ENCODE peak calls at places on chromosomes 3 and 15, in seven cellular contexts. Q is nephron progenitor cell, U is AG10803, K is AG09309, E is H9, Z is K562, J is mesothelial cell of epicardium. S is an unnamed sample.

GRCh38 chr3:172461530-172462138 is 13.4 kb upstream of the GHSR start:
- DNase-seq in Q (no peak), U (peak), K (no peak), E (no peak), Z (peak), J (no peak), S (no peak)

GRCh38 chr15:32903591-32903990 is 185.8 kb downstream of the GREM1 start:
- DNase-seq in Q (no peak), U (no peak), K (no peak), E (no peak), Z (no peak), J (no peak), S (no peak)

GRCh38 chr3:123343296-123344174 is 105.4 kb downstream of the ADCY5 start:
- DNase-seq in Q (no peak), U (no peak), K (no peak), E (no peak), Z (no peak), J (no peak), S (no peak)

GRCh38 chr3:100158877-100159563 is 44.7 kb upstream of the FILIP1L start:
- DNase-seq in Q (no peak), U (peak), K (no peak), E (no peak), Z (no peak), J (no peak), S (no peak)

GRCh38 chr3:196120291-196120951 is 38.5 kb upstream of the TFRC start:
- DNase-seq in Q (no peak), U (no peak), K (no peak), E (no peak), Z (no peak), J (no peak), S (no peak)

GRCh38 chr15:101242160-101242998 is 9.5 kb downstream of the CHSY1 start:
- DNase-seq in Q (no peak), U (peak), K (no peak), E (no peak), Z (no peak), J (no peak), S (peak)

GRCh38 chr15:96218623-96219465 is 111.7 kb upstream of the NR2F2 start:
- DNase-seq in Q (no peak), U (peak), K (no peak), E (no peak), Z (no peak), J (no peak), S (no peak)

GRCh38 chr3:30689202-30689641 is 82.8 kb downstream of the TGFBR2 start:
- DNase-seq in Q (no peak), U (peak), K (peak), E (no peak), Z (no peak), J (no peak), S (no peak)

GRCh38 chr3:118683636-118684035 is 351.0 kb downstream of the IGSF11 start:
- DNase-seq in Q (no peak), U (no peak), K (no peak), E (no peak), Z (no peak), J (no peak), S (no peak)

DNA sequence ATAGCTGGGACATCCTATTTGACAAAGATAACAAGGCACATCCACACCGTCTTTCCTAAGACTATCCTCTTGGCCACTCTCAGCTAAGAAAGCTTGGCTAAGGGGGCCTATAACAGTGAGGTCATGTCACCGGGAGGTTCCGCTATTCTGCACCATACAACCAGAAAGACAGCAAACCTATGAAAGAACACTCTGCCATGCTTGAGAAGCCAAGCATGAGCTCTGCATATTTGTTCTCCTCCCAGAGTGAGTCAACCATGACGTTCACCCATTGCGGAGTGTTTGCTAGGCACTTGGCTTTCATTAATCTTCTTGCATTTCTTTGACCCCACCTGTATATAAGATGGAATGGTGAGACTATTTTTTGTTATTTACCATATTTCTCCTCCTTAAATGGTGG is 141.2 kb downstream of the GMNC start:
- DNase-seq in Q (peak), U (no peak), K (no peak), E (no peak), Z (no peak), J (no peak), S (no peak)
- TF ChIP-seq CTCF in Q (no peak), U (no peak), K (no peak), E (no peak), Z (no peak), J (no peak), S (no peak)

GRCh38 chr3:148990211-148990610 is 1.1 kb upstream of the GYG1 start:
- DNase-seq in Q (no peak), U (no peak), K (no peak), E (no peak), Z (no peak), J (no peak), S (no peak)

GRCh38 chr3:148992027-148992634 is 791 bp downstream of the GYG1 start:
- DNase-seq in Q (peak), U (peak), K (no peak), E (peak), Z (no peak), J (peak), S (peak)

GRCh38 chr3:148992635-148993230 is 1.4 kb downstream of the GYG1 start:
- DNase-seq in Q (no peak), U (no peak), K (no peak), E (no peak), Z (no peak), J (no peak), S (no peak)

DNA sequence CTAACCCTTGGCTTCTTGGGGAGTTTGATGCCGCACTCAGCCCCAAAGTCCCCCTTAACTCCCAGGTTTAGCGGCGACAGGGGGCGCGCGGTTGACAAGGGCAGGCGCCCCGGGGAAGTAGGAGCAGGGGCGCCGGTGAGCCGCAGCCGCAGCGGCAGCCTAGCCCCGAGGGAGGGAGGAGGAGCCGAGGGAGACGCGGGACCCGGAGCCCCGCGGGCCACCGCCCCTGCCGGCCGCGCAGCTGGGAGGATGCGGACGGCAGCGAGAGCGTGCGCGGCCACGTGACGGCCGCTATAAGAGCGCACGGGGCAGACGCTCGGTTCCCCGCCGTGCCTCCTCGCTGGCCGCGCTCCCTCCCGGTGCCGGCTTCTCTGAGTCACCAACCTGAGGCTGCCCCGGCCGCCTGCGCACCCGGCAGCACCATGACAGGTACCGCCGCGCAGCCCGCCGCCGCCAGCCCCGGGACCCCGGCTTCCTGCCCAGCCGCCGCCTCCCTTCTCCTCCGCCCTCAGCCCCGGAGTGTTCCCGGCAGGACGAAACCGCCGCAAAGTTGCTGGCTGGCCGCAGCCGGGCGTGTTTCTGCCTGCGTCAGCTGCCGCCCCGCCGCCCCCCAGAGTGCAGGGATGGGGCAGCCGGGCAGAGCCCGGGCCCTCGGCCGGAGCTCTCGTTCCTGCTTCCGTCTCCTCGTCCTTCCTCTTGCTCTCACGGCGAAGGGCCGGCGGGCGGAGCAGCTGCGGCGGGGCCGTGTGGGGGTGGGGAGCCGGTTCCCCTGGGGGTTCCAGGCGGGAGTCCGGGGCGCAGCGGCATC is at the start of gene GYG1:
- DNase-seq in Q (peak), U (peak), K (peak), E (peak), Z (peak), J (peak), S (peak)
- TF ChIP-seq CTCF in Q (peak), U (no peak), K (peak), E (peak), Z (peak), J (no peak), S (peak)

DNA sequence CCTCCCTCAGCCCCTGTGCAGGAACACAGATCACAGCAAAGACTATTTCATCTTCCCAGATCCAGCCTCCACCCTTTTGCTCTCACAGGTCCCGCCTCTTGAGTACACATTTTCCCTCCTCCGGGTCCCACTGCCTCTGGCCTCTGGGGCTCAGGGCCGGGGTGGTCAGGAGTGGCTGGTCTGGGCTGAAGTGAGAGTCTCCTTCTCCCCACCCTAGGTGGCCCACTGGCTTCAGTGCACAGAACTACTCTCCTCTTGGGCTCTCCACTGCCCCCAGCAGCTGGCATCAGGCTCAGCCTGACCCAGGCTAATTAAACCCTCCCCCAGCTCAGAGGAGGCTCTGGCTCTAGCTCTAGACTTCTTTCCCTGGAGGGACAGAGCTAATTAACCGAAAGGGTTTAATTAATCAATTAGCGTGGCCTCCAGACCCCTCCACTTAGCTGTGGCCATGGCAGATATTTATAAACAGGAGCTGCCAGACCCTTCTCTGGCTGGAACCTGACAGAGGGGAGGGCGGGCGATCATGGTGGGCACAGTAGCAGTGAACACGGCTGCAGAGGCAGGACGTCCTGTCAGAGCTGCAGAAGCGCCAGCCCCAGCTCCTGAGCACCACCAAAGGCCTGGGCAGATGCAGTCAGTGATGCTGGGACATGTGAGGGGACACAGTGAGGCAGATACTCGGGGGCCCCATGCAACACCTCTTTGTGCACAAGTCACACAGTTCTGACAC is 15.1 kb downstream of the DUSP7 start:
- DNase-seq in Q (peak), U (no peak), K (no peak), E (peak), Z (peak), J (no peak), S (no peak)
- TF ChIP-seq CTCF in Q (no peak), U (peak), K (peak), E (peak), Z (peak), J (no peak), S (peak)

DNA sequence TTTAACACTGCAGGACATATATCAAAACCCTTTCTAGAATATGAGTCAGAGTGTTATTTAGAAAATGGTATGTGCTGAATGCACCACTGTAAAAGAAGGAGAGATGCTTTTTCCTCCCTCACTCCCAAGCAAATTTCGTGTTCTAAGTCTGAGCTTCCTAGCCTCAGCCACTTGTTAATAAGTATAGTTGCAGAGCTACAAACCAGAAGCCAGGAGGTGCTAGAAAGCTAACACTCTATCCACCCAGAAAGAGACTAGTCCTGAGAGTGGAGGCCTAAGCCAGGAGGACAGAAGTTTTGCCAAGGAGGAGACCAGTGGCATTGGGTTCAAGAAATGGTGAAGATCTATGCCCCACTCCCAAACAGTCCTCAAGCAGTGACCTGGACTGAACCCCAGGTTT is 40.5 kb upstream of the GYG1 start:
- DNase-seq in Q (no peak), U (no peak), K (no peak), E (no peak), Z (no peak), J (no peak), S (no peak)
- TF ChIP-seq CTCF in Q (no peak), U (peak), K (peak), E (peak), Z (peak), J (no peak), S (peak)

GRCh38 chr3:64928683-64929082 is 240.9 kb upstream of the ADAMTS9 start:
- DNase-seq in Q (no peak), U (no peak), K (no peak), E (no peak), Z (no peak), J (no peak), S (no peak)
- TF ChIP-seq CTCF in Q (no peak), U (no peak), K (no peak), E (peak), Z (no peak), J (no peak), S (no peak)

GRCh38 chr15:48393650-48394049 is 62.4 kb downstream of the DUT start:
- DNase-seq in Q (no peak), U (peak), K (no peak), E (no peak), Z (no peak), J (no peak), S (peak)
- TF ChIP-seq CTCF in Q (no peak), U (no peak), K (no peak), E (no peak), Z (no peak), J (no peak), S (no peak)

GRCh38 chr3:98070840-98071239 is 16.1 kb upstream of the OR5AC2 start:
- DNase-seq in Q (no peak), U (no peak), K (no peak), E (no peak), Z (no peak), J (no peak), S (no peak)

GRCh38 chr3:98073486-98073885 is 13.5 kb upstream of the OR5AC2 start:
- DNase-seq in Q (no peak), U (no peak), K (no peak), E (no peak), Z (no peak), J (no peak), S (no peak)

GRCh38 chr3:98068824-98069223 is 18.1 kb upstream of the OR5AC2 start:
- DNase-seq in Q (no peak), U (no peak), K (no peak), E (no peak), Z (no peak), J (no peak), S (no peak)
- TF ChIP-seq CTCF in Q (peak), U (no peak), K (no peak), E (peak), Z (no peak), J (peak), S (no peak)

S was measured in osteocyte.